ENCODE peak calls at places on chromosomes 3 and 15, in eight cellular contexts. O is IMR-90, C is left ventricle myocardium inferior, G is tibial nerve, K is stomach, Y is heart left ventricle, T is gastrocnemius medialis, Z is DND-41. B is an unnamed sample.
A peak's percentile ranks its signal among the peaks of the same experiment; 100 is the strongest.

GRCh38 chr3:87228316-87228715 is 1.2 kb downstream of the CHMP2B start:
- DNase-seq in G (no peak), T (no peak), K (no peak), O (peak; percentile 18), Z (no peak), Y (no peak), C (no peak), B (no peak)

GRCh38 chr3:194134231-194134756 is 1.7 kb upstream of the HES1 start:
- DNase-seq in Z (peak; percentile 75), K (peak; percentile 68), T (peak; percentile 38), O (no peak), Y (peak; percentile 83), G (peak; percentile 47), C (peak; percentile 77), B (peak; percentile 17)

GRCh38 chr3:10594915-10595314 is 89.5 kb upstream of the ATP2B2 start:
- DNase-seq in O (peak; percentile 53), Y (peak; percentile 57), C (no peak), K (no peak), G (peak; percentile 19), Z (peak; percentile 76), T (no peak), B (peak; percentile 41)

GRCh38 chr15:90414408-90415028 is 26.5 kb downstream of the IQGAP1 start:
- DNase-seq in C (no peak), T (no peak), G (no peak), Z (no peak), K (no peak), Y (no peak), O (peak; percentile 91), B (no peak)

GRCh38 chr3:168952551-168952950 is 711.0 kb downstream of the MECOM start:
- DNase-seq in Y (no peak), G (no peak), O (peak; percentile 47), Z (no peak), C (no peak), K (no peak), T (no peak), B (no peak)

GRCh38 chr15:52037889-52038505 is 19.0 kb downstream of the MAPK6 start:
- DNase-seq in O (no peak), K (no peak), C (no peak), Z (no peak), G (no peak), Y (no peak), T (no peak), B (no peak)

GRCh38 chr3:179076243-179077027 is 4.8 kb upstream of the ZMAT3 start:
- DNase-seq in K (no peak), Y (no peak), C (no peak), T (no peak), Z (no peak), O (no peak), G (no peak), B (no peak)

GRCh38 chr3:66196633-66197032 is 24.2 kb upstream of the SLC25A26 start:
- DNase-seq in C (no peak), O (peak; percentile 10), Z (no peak), G (no peak), K (no peak), T (no peak), Y (no peak), B (no peak)

DNA sequence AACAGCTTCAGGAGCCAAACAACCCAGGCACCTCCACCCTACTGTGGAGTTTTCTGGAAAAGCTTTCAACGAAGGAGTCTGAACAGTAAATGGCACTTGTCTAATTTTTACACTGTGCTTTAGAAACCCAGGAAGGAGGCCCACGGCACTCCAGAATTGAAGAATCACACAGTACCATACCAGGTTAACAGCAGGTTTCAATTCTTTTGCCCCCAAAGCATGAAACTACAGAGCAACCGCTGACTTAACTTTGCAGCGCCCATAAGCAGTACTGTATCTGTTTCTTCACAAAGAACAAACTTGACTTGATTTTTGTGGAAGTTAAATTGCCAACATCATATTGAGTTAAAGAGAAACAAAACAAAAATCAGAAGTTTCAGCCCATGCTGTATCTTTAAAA is 456.5 kb downstream of the FOXP1 start:
- DNase-seq in T (no peak), O (no peak), Y (no peak), Z (no peak), G (no peak), K (no peak), C (no peak), B (no peak)
- H3K4me3 ChIP-seq in T (no peak overlapping the region), O (no peak overlapping the region), Y (peak overlapping the region; percentile 58), Z (no peak overlapping the region), G (no peak overlapping the region), K (peak overlapping the region; percentile 49), C (peak overlapping the region; percentile 67), B (peak overlapping the region; percentile 71)

DNA sequence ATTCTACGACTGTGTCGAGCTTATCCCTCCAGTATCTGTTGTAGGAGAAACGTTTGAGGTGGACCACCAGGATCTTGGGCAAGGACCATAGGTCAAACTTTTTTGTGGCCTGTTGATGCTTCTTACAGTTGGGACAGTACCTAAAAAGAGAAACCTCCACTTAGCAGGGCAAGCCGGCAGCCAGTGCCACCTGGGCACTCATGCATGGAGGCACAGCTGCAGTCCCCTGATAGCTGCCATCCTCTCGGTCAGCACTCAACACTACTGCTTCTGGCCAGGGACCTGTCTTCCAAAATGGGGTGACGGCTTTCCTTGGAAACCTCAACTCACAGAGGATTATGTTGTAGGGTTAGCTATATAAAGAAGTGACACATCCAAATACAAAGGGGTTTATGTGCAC is 7.0 kb upstream of the C3orf62 start:
- DNase-seq in G (no peak), C (no peak), Z (no peak), T (no peak), O (no peak), Y (no peak), K (no peak), B (no peak)
- H3K36me3 ChIP-seq in G (peaks cover 45% of the 10 kb centered on the region), C (peaks cover 92% of the 10 kb centered on the region), Z (peaks cover 79% of the 10 kb centered on the region), T (peaks cover 85% of the 10 kb centered on the region), O (peaks cover 62% of the 10 kb centered on the region), Y (peaks cover 3% of the 10 kb centered on the region), K (peaks cover 68% of the 10 kb centered on the region), B (peaks cover 39% of the 10 kb centered on the region)

GRCh38 chr15:92650256-92650655 is 5.3 kb downstream of the FAM174B start:
- DNase-seq in Y (no peak), K (no peak), G (no peak), T (no peak), Z (no peak), O (no peak), C (no peak), B (no peak)
- H3K27ac ChIP-seq in Y (no peak overlapping the region), K (peak overlapping the region; percentile 36), G (no peak overlapping the region), T (no peak overlapping the region), Z (no peak overlapping the region), O (no peak overlapping the region), C (no peak overlapping the region), B (no peak overlapping the region)

GRCh38 chr15:93152264-93152884 is 63.4 kb upstream of the RGMA start:
- DNase-seq in G (no peak), Y (no peak), Z (peak; percentile 55), C (no peak), K (no peak), T (no peak), O (no peak), B (no peak)
- H3K4me3 ChIP-seq in G (no peak overlapping the region), Y (no peak overlapping the region), Z (no peak overlapping the region), C (no peak overlapping the region), K (no peak overlapping the region), T (no peak overlapping the region), O (no peak overlapping the region), B (no peak overlapping the region)

DNA sequence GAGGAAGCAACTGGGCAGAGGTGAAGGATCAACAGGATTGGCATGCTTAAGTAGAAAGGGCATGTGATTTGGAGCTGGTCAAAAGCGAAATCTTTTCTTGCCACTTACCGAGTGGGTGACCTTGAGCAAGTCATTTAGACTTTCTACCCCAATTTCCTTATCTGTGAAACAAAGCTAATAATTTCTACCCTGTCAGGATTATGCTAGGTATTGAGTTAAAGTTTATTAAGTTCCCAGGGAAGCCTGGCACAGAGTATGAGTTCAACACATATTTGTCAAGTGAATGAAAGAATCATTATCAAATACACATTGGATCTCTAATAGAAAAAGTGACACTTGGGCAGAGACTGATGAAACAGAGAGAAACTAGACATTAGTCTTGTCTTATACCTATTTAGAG is 66.4 kb upstream of the FRMD4B start:
- DNase-seq in Z (no peak), O (no peak), G (no peak), K (no peak), T (no peak), Y (no peak), C (no peak), B (no peak)
- H3K36me3 ChIP-seq in Z (no peaks in the 10 kb centered on the region), O (no peaks in the 10 kb centered on the region), G (no peaks in the 10 kb centered on the region), K (no peaks in the 10 kb centered on the region), T (no peaks in the 10 kb centered on the region), Y (no peaks in the 10 kb centered on the region), C (no peaks in the 10 kb centered on the region), B (no peaks in the 10 kb centered on the region)

GRCh38 chr15:37106490-37107001 is 6.2 kb upstream of the MEIS2 start:
- DNase-seq in Y (peak; percentile 45), O (peak; percentile 24), Z (no peak), K (no peak), C (peak; percentile 68), T (no peak), G (peak; percentile 25), B (no peak)
- H3K27ac ChIP-seq in Y (peak overlapping the region; percentile 98), O (no peak overlapping the region), Z (no peak overlapping the region), K (peak overlapping the region; percentile 62), C (peak overlapping the region; percentile 97), T (no peak overlapping the region), G (no peak overlapping the region), B (no peak overlapping the region)

DNA sequence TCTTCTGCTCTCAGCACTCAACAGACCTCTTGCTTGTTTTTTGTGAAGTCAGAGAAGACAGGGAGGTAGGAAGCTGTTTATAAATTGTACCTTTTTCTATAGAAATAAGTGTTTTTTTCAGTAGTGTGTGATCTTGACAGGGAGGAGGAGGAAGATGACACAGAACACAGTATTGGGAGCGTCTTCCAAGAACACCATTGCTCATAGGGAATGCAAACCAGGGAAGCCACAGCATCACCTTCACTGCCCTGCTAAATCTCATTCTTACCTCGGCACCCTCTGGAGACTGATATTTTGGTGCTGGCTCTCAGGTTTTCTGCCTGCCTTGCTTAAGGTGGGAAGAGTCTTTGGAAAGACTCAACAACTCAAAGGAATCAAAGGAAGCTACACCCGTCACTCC is 169.4 kb downstream of the LRTM1 start:
- DNase-seq in C (no peak), Y (no peak), Z (no peak), T (no peak), K (no peak), O (no peak), G (no peak), B (no peak)
- H3K4me3 ChIP-seq in C (no peak overlapping the region), Y (no peak overlapping the region), Z (no peak overlapping the region), T (no peak overlapping the region), K (no peak overlapping the region), O (no peak overlapping the region), G (no peak overlapping the region), B (no peak overlapping the region)

GRCh38 chr15:56699743-56700142 is 33.6 kb downstream of the ZNF280D start:
- DNase-seq in G (no peak), Y (no peak), Z (no peak), K (no peak), C (no peak), T (no peak), O (no peak), B (no peak)
- H3K36me3 ChIP-seq in G (no peaks in the 10 kb centered on the region), Y (no peaks in the 10 kb centered on the region), Z (peaks cover 52% of the 10 kb centered on the region), K (peaks cover 25% of the 10 kb centered on the region), C (peaks cover 63% of the 10 kb centered on the region), T (peaks cover 47% of the 10 kb centered on the region), O (peaks cover 20% of the 10 kb centered on the region), B (no peaks in the 10 kb centered on the region)

GRCh38 chr3:159077860-159078259 is 276.0 kb downstream of the MFSD1 start:
- DNase-seq in C (no peak), T (no peak), G (no peak), Z (no peak), K (no peak), Y (no peak), O (peak; percentile 22), B (no peak)
- H3K27ac ChIP-seq in C (no peak overlapping the region), T (no peak overlapping the region), G (no peak overlapping the region), Z (no peak overlapping the region), K (no peak overlapping the region), Y (no peak overlapping the region), O (no peak overlapping the region), B (no peak overlapping the region)

B was measured in naive thymus-derived CD4-positive, alpha-beta T cell.